ENCODE peak calls at places on chromosome 2, in nine cellular contexts. R, A, B, S, T, Z, X, I and K are unnamed samples.

GRCh38 chr2:39059366-39059952 is 61.4 kb downstream of the SOS1 start:
- DNase-seq in S (no peak), T (peak), B (no peak), I (peak), X (no peak), Z (peak), R (no peak), A (peak), K (peak)

GRCh38 chr2:61910603-61911002 is 5.1 kb downstream of the COMMD1 start:
- DNase-seq in Z (no peak), I (peak), B (no peak), A (no peak), R (no peak), X (no peak), T (peak), S (no peak), K (no peak)

GRCh38 chr2:15313657-15314056 is 247.5 kb downstream of the NBAS start:
- DNase-seq in X (no peak), A (peak), R (no peak), T (peak), S (no peak), I (peak), B (no peak), Z (peak), K (peak)

GRCh38 chr2:23360571-23361125 is 24.3 kb upstream of the KLHL29 start:
- DNase-seq in S (peak), A (no peak), X (no peak), I (no peak), B (no peak), Z (no peak), T (no peak), R (no peak), K (no peak)

GRCh38 chr2:205660521-205661124 is 21.7 kb upstream of the NRP2 start:
- DNase-seq in R (no peak), X (no peak), T (peak), Z (no peak), I (peak), A (no peak), B (no peak), S (no peak), K (peak)

GRCh38 chr2:184178229-184178628 is 420.1 kb upstream of the ZNF804A start:
- DNase-seq in I (no peak), A (no peak), X (no peak), Z (no peak), T (no peak), B (no peak), S (no peak), R (no peak), K (no peak)

GRCh38 chr2:28469304-28469703 is 26.6 kb upstream of the PLB1 start:
- DNase-seq in B (no peak), I (peak), A (no peak), R (no peak), S (no peak), Z (no peak), T (no peak), X (no peak), K (no peak)

GRCh38 chr2:12059616-12060441 is 313.4 kb downstream of the LPIN1 start:
- DNase-seq in I (peak), X (no peak), Z (peak), R (no peak), T (peak), B (no peak), S (no peak), A (no peak), K (no peak)

GRCh38 chr2:36589230-36589630 is 8.7 kb downstream of the FEZ2 start:
- DNase-seq in B (no peak), I (no peak), T (no peak), X (no peak), S (no peak), R (no peak), Z (no peak), A (no peak), K (no peak)

GRCh38 chr2:37323770-37324535 is 680 bp downstream of the PRKD3 start:
- DNase-seq in T (peak), I (peak), B (peak), A (peak), Z (peak), X (peak), S (peak), R (peak), K (no peak)

GRCh38 chr2:102764083-102764482 is 2.3 kb downstream of the TMEM182 start:
- DNase-seq in R (no peak), B (no peak), I (peak), T (no peak), X (no peak), Z (no peak), A (no peak), S (no peak), K (no peak)

GRCh38 chr2:236993-237539 is 26.8 kb downstream of the SH3YL1 start:
- DNase-seq in S (no peak), A (no peak), Z (no peak), I (no peak), R (no peak), X (no peak), B (no peak), T (no peak), K (no peak)

GRCh38 chr2:210180494-210180893 is 9.3 kb upstream of the KANSL1L start:
- DNase-seq in Z (no peak), X (no peak), I (no peak), T (no peak), S (no peak), R (no peak), A (no peak), B (no peak), K (no peak)

GRCh38 chr2:218260742-218261423 is at the start of gene GPBAR1:
- DNase-seq in B (peak), X (no peak), R (no peak), A (no peak), I (no peak), S (peak), T (no peak), Z (no peak), K (no peak)

GRCh38 chr2:230408244-230408842 is 7.7 kb upstream of the SP100 start:
- DNase-seq in Z (no peak), X (no peak), R (no peak), A (no peak), I (peak), S (no peak), B (peak), T (peak), K (no peak)

GRCh38 chr2:125710561-125710960 is 945.4 kb upstream of the GYPC start:
- DNase-seq in S (no peak), R (no peak), T (no peak), A (no peak), Z (no peak), B (no peak), I (no peak), X (no peak), K (no peak)

GRCh38 chr2:238063414-238064189 is 2.8 kb downstream of the SCLY start:
- DNase-seq in B (no peak), I (no peak), A (no peak), T (no peak), Z (no peak), R (no peak), X (no peak), S (no peak), K (no peak)

GRCh38 chr2:154638768-154639167 is 59.7 kb upstream of the KCNJ3 start:
- DNase-seq in S (no peak), X (no peak), A (no peak), I (no peak), T (no peak), R (no peak), B (no peak), Z (no peak), K (no peak)

GRCh38 chr2:74867841-74868658 is 34.1 kb downstream of the HK2 start:
- DNase-seq in S (no peak), X (no peak), R (no peak), I (peak), B (peak), T (peak), Z (no peak), A (no peak), K (no peak)

GRCh38 chr2:138396843-138397242 is 104.7 kb upstream of the SPOPL start:
- DNase-seq in A (no peak), B (no peak), S (no peak), R (no peak), X (no peak), I (no peak), T (no peak), Z (no peak), K (no peak)

GRCh38 chr2:46878886-46879285 is 36.7 kb downstream of the MCFD2 start:
- DNase-seq in I (no peak), B (no peak), X (no peak), T (no peak), Z (no peak), R (no peak), S (peak), A (no peak), K (no peak)

GRCh38 chr2:14866953-14867352 is 234.4 kb downstream of the LRATD1 start:
- DNase-seq in X (no peak), B (no peak), S (no peak), A (no peak), T (peak), R (no peak), Z (no peak), I (no peak), K (no peak)

GRCh38 chr2:236744316-236745105 is 174.9 kb downstream of the ACKR3 start:
- DNase-seq in X (no peak), R (no peak), Z (no peak), T (peak), I (peak), A (no peak), S (no peak), B (no peak), K (no peak)

GRCh38 chr2:174972924-174973323 is 32.3 kb downstream of the CHN1 start:
- DNase-seq in X (no peak), I (no peak), R (no peak), T (peak), S (no peak), B (no peak), A (no peak), Z (no peak), K (no peak)

GRCh38 chr2:191190439-191190838 is 39.6 kb upstream of the STAT4 start:
- DNase-seq in B (no peak), A (no peak), X (no peak), T (no peak), R (no peak), S (no peak), I (no peak), Z (no peak), K (no peak)

GRCh38 chr2:211351998-211352397 is 795.6 kb downstream of the CPS1 start:
- DNase-seq in B (no peak), R (no peak), A (no peak), T (peak), S (no peak), I (peak), X (no peak), Z (no peak), K (no peak)

GRCh38 chr2:159613515-159614336 is 2.6 kb downstream of the BAZ2B start:
- DNase-seq in X (no peak), Z (no peak), I (peak), S (no peak), A (peak), T (peak), R (no peak), B (no peak), K (no peak)

GRCh38 chr2:54081574-54081973 is 33.8 kb upstream of the ACYP2 start:
- DNase-seq in Z (peak), X (no peak), B (no peak), I (peak), S (no peak), A (peak), T (peak), R (no peak), K (peak)

GRCh38 chr2:146262606-146263005 is 1582.2 kb upstream of the ACVR2A start:
- DNase-seq in A (no peak), Z (no peak), S (no peak), R (no peak), B (no peak), X (no peak), T (no peak), I (no peak), K (no peak)

GRCh38 chr2:69216535-69217332 is 170.3 kb downstream of the GFPT1 start:
- DNase-seq in I (no peak), T (no peak), S (no peak), A (no peak), R (no peak), X (no peak), B (no peak), Z (no peak), K (no peak)

GRCh38 chr2:159201321-159202063 is 85.0 kb downstream of the WDSUB1 start:
- DNase-seq in A (no peak), T (no peak), Z (no peak), X (no peak), B (no peak), R (no peak), I (no peak), S (no peak), K (peak)

GRCh38 chr2:25528173-25528572 is 145.2 kb downstream of the DTNB start:
- DNase-seq in X (no peak), I (peak), T (peak), R (no peak), B (no peak), S (no peak), A (no peak), Z (no peak), K (no peak)

GRCh38 chr2:161569401-161569800 is 54.8 kb upstream of the SLC4A10 start:
- DNase-seq in R (no peak), Z (no peak), X (no peak), T (no peak), I (no peak), S (no peak), A (no peak), B (no peak), K (no peak)

GRCh38 chr2:154497019-154497418 is 201.5 kb upstream of the KCNJ3 start:
- DNase-seq in I (no peak), X (no peak), R (no peak), Z (no peak), A (no peak), T (no peak), S (no peak), B (no peak), K (no peak)

GRCh38 chr2:223328578-223328977 is 273.6 kb downstream of the SCG2 start:
- DNase-seq in A (no peak), T (no peak), I (no peak), Z (no peak), X (no peak), S (no peak), B (no peak), R (no peak), K (no peak)
- TF ChIP-seq CTCF in A (no peak), T (no peak), I (no peak), Z (no peak), X (no peak), S (no peak), B (no peak), R (no peak), K (no peak)

GRCh38 chr2:141105763-141106162 is 1025.1 kb downstream of the LRP1B start:
- DNase-seq in B (no peak), R (no peak), T (no peak), A (no peak), X (no peak), Z (no peak), I (no peak), S (peak), K (no peak)

GRCh38 chr2:141113301-141113700 is 1017.5 kb downstream of the LRP1B start:
- DNase-seq in Z (no peak), S (no peak), R (no peak), T (no peak), B (no peak), X (no peak), I (no peak), A (no peak), K (no peak)

GRCh38 chr2:141109633-141110032 is 1021.2 kb downstream of the LRP1B start:
- DNase-seq in I (peak), R (no peak), A (no peak), X (no peak), B (no peak), T (peak), S (peak), Z (no peak), K (peak)
- TF ChIP-seq CTCF in I (no peak), R (no peak), A (no peak), X (no peak), B (no peak), T (peak), S (peak), Z (no peak), K (no peak)

GRCh38 chr2:166184789-166185188 is 57.0 kb upstream of the SCN1A start:
- DNase-seq in S (no peak), A (no peak), R (no peak), Z (no peak), B (no peak), X (no peak), I (peak), T (peak), K (no peak)

GRCh38 chr2:166181813-166182154 is 54.0 kb upstream of the SCN1A start:
- DNase-seq in A (no peak), Z (no peak), X (no peak), T (no peak), R (no peak), I (no peak), S (no peak), B (no peak), K (no peak)

GRCh38 chr2:166180951-166181812 is 53.4 kb upstream of the SCN1A start:
- DNase-seq in R (peak), S (peak), A (peak), X (no peak), B (peak), T (peak), I (peak), Z (peak), K (peak)

GRCh38 chr2:166173263-166173662 is 45.4 kb upstream of the SCN1A start:
- DNase-seq in A (no peak), Z (no peak), B (no peak), T (no peak), I (no peak), X (no peak), R (no peak), S (no peak), K (no peak)

GRCh38 chr2:166179201-166179600 is 51.4 kb upstream of the SCN1A start:
- DNase-seq in T (peak), S (no peak), R (no peak), B (no peak), X (no peak), Z (no peak), I (no peak), A (no peak), K (no peak)
- TF ChIP-seq CTCF in T (peak), S (peak), R (no peak), B (no peak), X (no peak), Z (no peak), I (peak), A (no peak), K (no peak)

GRCh38 chr2:239535413-239535790 is 134.6 kb upstream of the HDAC4 start:
- DNase-seq in Z (no peak), S (no peak), I (no peak), X (no peak), A (no peak), R (no peak), B (no peak), T (no peak), K (no peak)
- TF ChIP-seq CTCF in Z (no peak), S (peak), I (no peak), X (no peak), A (no peak), R (no peak), B (no peak), T (no peak), K (no peak)

GRCh38 chr2:150552421-150552820 is 65.0 kb upstream of the RND3 start:
- DNase-seq in Z (no peak), R (no peak), B (no peak), T (no peak), S (no peak), I (no peak), A (no peak), X (no peak), K (no peak)

GRCh38 chr2:150548527-150548926 is 61.1 kb upstream of the RND3 start:
- DNase-seq in T (peak), I (peak), B (no peak), R (no peak), A (no peak), X (no peak), S (peak), Z (peak), K (no peak)

GRCh38 chr2:150544731-150545130 is 57.3 kb upstream of the RND3 start:
- DNase-seq in Z (no peak), T (no peak), B (no peak), X (no peak), R (no peak), I (no peak), S (no peak), A (no peak), K (no peak)

GRCh38 chr2:150545931-150546330 is 58.5 kb upstream of the RND3 start:
- DNase-seq in I (no peak), R (no peak), A (no peak), Z (no peak), T (no peak), B (no peak), X (no peak), S (no peak), K (no peak)

GRCh38 chr2:150549381-150549780 is 61.9 kb upstream of the RND3 start:
- DNase-seq in I (no peak), Z (no peak), T (peak), B (no peak), R (no peak), S (no peak), X (no peak), A (no peak), K (no peak)
- TF ChIP-seq CTCF in I (no peak), Z (no peak), T (no peak), B (no peak), R (no peak), S (no peak), X (no peak), A (no peak), K (no peak)

GRCh38 chr2:109209941-109210340 is 80.9 kb downstream of the SH3RF3 start:
- DNase-seq in A (no peak), I (no peak), Z (no peak), R (no peak), B (no peak), S (no peak), X (no peak), T (no peak), K (no peak)
- TF ChIP-seq CTCF in A (no peak), I (no peak), Z (no peak), R (no peak), B (no peak), S (no peak), X (no peak), T (no peak), K (no peak)

GRCh38 chr2:170723446-170723958 is 8.4 kb downstream of the SP5 start:
- DNase-seq in Z (no peak), R (no peak), T (no peak), I (no peak), X (no peak), B (no peak), S (peak), A (no peak), K (no peak)
- TF ChIP-seq CTCF in Z (no peak), R (no peak), T (no peak), I (no peak), X (no peak), B (no peak), S (peak), A (no peak), K (no peak)

GRCh38 chr2:6845903-6846302 is 19.8 kb downstream of the CMPK2 start:
- DNase-seq in X (no peak), B (no peak), R (no peak), T (peak), Z (no peak), S (no peak), A (no peak), I (no peak), K (no peak)
- TF ChIP-seq CTCF in X (no peak), B (no peak), R (no peak), T (peak), Z (no peak), S (peak), A (no peak), I (no peak), K (no peak)